ENCODE peak calls at places on chromosomes 12 and 14, in five cellular contexts. One of them, this sample, is unnamed.

GRCh38 chr12:27344246-27344645 is 11.6 kb downstream of the BMAL2 start:
- DNase-seq in hippocampal formation: no peak
- DNase-seq in tibial artery: no peak
- DNase-seq in activated CD4-positive, alpha-beta T cell treated with anti-CD3 and anti-CD28 coated beads, Interleukin-2, amount 50 U/mL, for 4 hours: no peak
- DNase-seq in RKO: no peak
- DNase-seq in this sample: no peak

GRCh38 chr14:90093942-90094595 is 32.3 kb downstream of the KCNK13 start:
- DNase-seq in hippocampal formation: no peak
- DNase-seq in tibial artery: no peak
- DNase-seq in activated CD4-positive, alpha-beta T cell treated with anti-CD3 and anti-CD28 coated beads, Interleukin-2, amount 50 U/mL, for 4 hours: no peak
- DNase-seq in RKO: no peak
- DNase-seq in this sample: no peak

GRCh38 chr12:93089805-93090569 is 160.9 kb upstream of the EEA1 start:
- DNase-seq in hippocampal formation: no peak
- DNase-seq in tibial artery: no peak
- DNase-seq in activated CD4-positive, alpha-beta T cell treated with anti-CD3 and anti-CD28 coated beads, Interleukin-2, amount 50 U/mL, for 4 hours: no peak
- DNase-seq in RKO: peak; percentile 81
- DNase-seq in this sample: peak; percentile 18

GRCh38 chr12:5430639-5431603 is 987 bp upstream of the NTF3 start:
- DNase-seq in hippocampal formation: no peak
- DNase-seq in tibial artery: peak; percentile 70
- DNase-seq in activated CD4-positive, alpha-beta T cell treated with anti-CD3 and anti-CD28 coated beads, Interleukin-2, amount 50 U/mL, for 4 hours: no peak
- DNase-seq in RKO: no peak
- DNase-seq in this sample: no peak

GRCh38 chr12:99108924-99109323 is 463.8 kb downstream of the APAF1 start:
- DNase-seq in hippocampal formation: no peak
- DNase-seq in tibial artery: no peak
- DNase-seq in activated CD4-positive, alpha-beta T cell treated with anti-CD3 and anti-CD28 coated beads, Interleukin-2, amount 50 U/mL, for 4 hours: no peak
- DNase-seq in RKO: no peak
- DNase-seq in this sample: no peak

GRCh38 chr12:118548887-118549286 is 172.5 kb downstream of the SUDS3 start:
- DNase-seq in hippocampal formation: no peak
- DNase-seq in tibial artery: no peak
- DNase-seq in activated CD4-positive, alpha-beta T cell treated with anti-CD3 and anti-CD28 coated beads, Interleukin-2, amount 50 U/mL, for 4 hours: no peak
- DNase-seq in RKO: no peak
- DNase-seq in this sample: no peak

GRCh38 chr12:109020750-109021380 is at the start of gene SVOP:
- DNase-seq in hippocampal formation: peak; percentile 66
- DNase-seq in tibial artery: peak; percentile 74
- DNase-seq in activated CD4-positive, alpha-beta T cell treated with anti-CD3 and anti-CD28 coated beads, Interleukin-2, amount 50 U/mL, for 4 hours: peak; percentile 9
- DNase-seq in RKO: peak; percentile 83
- DNase-seq in this sample: peak; percentile 3

GRCh38 chr12:121252712-121253345 is 42.9 kb downstream of the P2RX4 start:
- DNase-seq in hippocampal formation: no peak
- DNase-seq in tibial artery: no peak
- DNase-seq in activated CD4-positive, alpha-beta T cell treated with anti-CD3 and anti-CD28 coated beads, Interleukin-2, amount 50 U/mL, for 4 hours: no peak
- DNase-seq in RKO: no peak
- DNase-seq in this sample: no peak

GRCh38 chr12:103673891-103674375 is 86.9 kb downstream of the STAB2 start:
- DNase-seq in hippocampal formation: no peak
- DNase-seq in tibial artery: no peak
- DNase-seq in activated CD4-positive, alpha-beta T cell treated with anti-CD3 and anti-CD28 coated beads, Interleukin-2, amount 50 U/mL, for 4 hours: no peak
- DNase-seq in RKO: no peak
- DNase-seq in this sample: no peak

GRCh38 chr14:67733609-67734008 is 31.9 kb downstream of the RDH12 start:
- DNase-seq in hippocampal formation: no peak
- DNase-seq in tibial artery: no peak
- DNase-seq in activated CD4-positive, alpha-beta T cell treated with anti-CD3 and anti-CD28 coated beads, Interleukin-2, amount 50 U/mL, for 4 hours: no peak
- DNase-seq in RKO: no peak
- DNase-seq in this sample: no peak

GRCh38 chr12:82407481-82407880 is 49.2 kb downstream of the METTL25 start:
- DNase-seq in hippocampal formation: no peak
- DNase-seq in tibial artery: no peak
- DNase-seq in activated CD4-positive, alpha-beta T cell treated with anti-CD3 and anti-CD28 coated beads, Interleukin-2, amount 50 U/mL, for 4 hours: no peak
- DNase-seq in RKO: no peak
- DNase-seq in this sample: no peak

GRCh38 chr14:73744874-73745529 is 30.8 kb upstream of the PNMA1 start:
- DNase-seq in hippocampal formation: no peak
- DNase-seq in tibial artery: no peak
- DNase-seq in activated CD4-positive, alpha-beta T cell treated with anti-CD3 and anti-CD28 coated beads, Interleukin-2, amount 50 U/mL, for 4 hours: no peak
- DNase-seq in RKO: no peak
- DNase-seq in this sample: no peak

GRCh38 chr12:76183459-76184186 is 99.1 kb upstream of the NAP1L1 start:
- DNase-seq in hippocampal formation: peak; percentile 9
- DNase-seq in tibial artery: no peak
- DNase-seq in activated CD4-positive, alpha-beta T cell treated with anti-CD3 and anti-CD28 coated beads, Interleukin-2, amount 50 U/mL, for 4 hours: no peak
- DNase-seq in RKO: peak; percentile 95
- DNase-seq in this sample: peak; percentile 51

GRCh38 chr12:74922117-74922516 is 287.5 kb downstream of the KCNC2 start:
- DNase-seq in hippocampal formation: no peak
- DNase-seq in tibial artery: no peak
- DNase-seq in activated CD4-positive, alpha-beta T cell treated with anti-CD3 and anti-CD28 coated beads, Interleukin-2, amount 50 U/mL, for 4 hours: no peak
- DNase-seq in RKO: no peak
- DNase-seq in this sample: no peak

GRCh38 chr14:104110491-104111209 is 25.1 kb downstream of the ASPG start:
- DNase-seq in hippocampal formation: no peak
- DNase-seq in tibial artery: peak; percentile 54
- DNase-seq in activated CD4-positive, alpha-beta T cell treated with anti-CD3 and anti-CD28 coated beads, Interleukin-2, amount 50 U/mL, for 4 hours: no peak
- DNase-seq in RKO: no peak
- DNase-seq in this sample: no peak

GRCh38 chr12:108638141-108638823 is 4.6 kb upstream of the SELPLG start:
- DNase-seq in hippocampal formation: peak; percentile 82
- DNase-seq in tibial artery: peak; percentile 81
- DNase-seq in activated CD4-positive, alpha-beta T cell treated with anti-CD3 and anti-CD28 coated beads, Interleukin-2, amount 50 U/mL, for 4 hours: no peak
- DNase-seq in RKO: no peak
- DNase-seq in this sample: no peak

GRCh38 chr12:268483-268840 is 5.8 kb upstream of the SLC6A13 start:
- DNase-seq in hippocampal formation: no peak
- DNase-seq in tibial artery: no peak
- DNase-seq in activated CD4-positive, alpha-beta T cell treated with anti-CD3 and anti-CD28 coated beads, Interleukin-2, amount 50 U/mL, for 4 hours: no peak
- DNase-seq in RKO: no peak
- DNase-seq in this sample: no peak

GRCh38 chr12:100566887-100567637 is 6.4 kb upstream of the GAS2L3 start:
- DNase-seq in hippocampal formation: peak; percentile 32
- DNase-seq in tibial artery: no peak
- DNase-seq in activated CD4-positive, alpha-beta T cell treated with anti-CD3 and anti-CD28 coated beads, Interleukin-2, amount 50 U/mL, for 4 hours: no peak
- DNase-seq in RKO: no peak
- DNase-seq in this sample: no peak

GRCh38 chr12:46921754-46922113 is 95.9 kb upstream of the SLC38A4 start:
- DNase-seq in hippocampal formation: no peak
- DNase-seq in tibial artery: no peak
- DNase-seq in activated CD4-positive, alpha-beta T cell treated with anti-CD3 and anti-CD28 coated beads, Interleukin-2, amount 50 U/mL, for 4 hours: no peak
- DNase-seq in RKO: no peak
- DNase-seq in this sample: no peak

GRCh38 chr14:36275741-36276140 is 44.7 kb downstream of the MBIP start:
- DNase-seq in hippocampal formation: no peak
- DNase-seq in tibial artery: no peak
- DNase-seq in activated CD4-positive, alpha-beta T cell treated with anti-CD3 and anti-CD28 coated beads, Interleukin-2, amount 50 U/mL, for 4 hours: no peak
- DNase-seq in RKO: no peak
- DNase-seq in this sample: no peak

GRCh38 chr12:120698677-120699076 is 11.6 kb upstream of the UNC119B start:
- DNase-seq in hippocampal formation: no peak
- DNase-seq in tibial artery: no peak
- DNase-seq in activated CD4-positive, alpha-beta T cell treated with anti-CD3 and anti-CD28 coated beads, Interleukin-2, amount 50 U/mL, for 4 hours: no peak
- DNase-seq in RKO: no peak
- DNase-seq in this sample: no peak

GRCh38 chr14:105117257-105117646 is 51.3 kb downstream of the JAG2 start:
- DNase-seq in hippocampal formation: no peak
- DNase-seq in tibial artery: peak; percentile 48
- DNase-seq in activated CD4-positive, alpha-beta T cell treated with anti-CD3 and anti-CD28 coated beads, Interleukin-2, amount 50 U/mL, for 4 hours: no peak
- DNase-seq in RKO: no peak
- DNase-seq in this sample: no peak

GRCh38 chr12:127383281-127383680 is 883.7 kb upstream of the TMEM132C start:
- DNase-seq in hippocampal formation: no peak
- DNase-seq in tibial artery: no peak
- DNase-seq in activated CD4-positive, alpha-beta T cell treated with anti-CD3 and anti-CD28 coated beads, Interleukin-2, amount 50 U/mL, for 4 hours: no peak
- DNase-seq in RKO: peak; percentile 36
- DNase-seq in this sample: no peak

GRCh38 chr14:87898301-87898700 is 94.7 kb downstream of the GALC start:
- DNase-seq in hippocampal formation: no peak
- DNase-seq in tibial artery: no peak
- DNase-seq in activated CD4-positive, alpha-beta T cell treated with anti-CD3 and anti-CD28 coated beads, Interleukin-2, amount 50 U/mL, for 4 hours: no peak
- DNase-seq in RKO: no peak
- DNase-seq in this sample: no peak

GRCh38 chr14:89384023-89384422 is 33.0 kb downstream of the FOXN3 start:
- DNase-seq in hippocampal formation: no peak
- DNase-seq in tibial artery: no peak
- DNase-seq in activated CD4-positive, alpha-beta T cell treated with anti-CD3 and anti-CD28 coated beads, Interleukin-2, amount 50 U/mL, for 4 hours: no peak
- DNase-seq in RKO: no peak
- DNase-seq in this sample: no peak

GRCh38 chr14:38546932-38547551 is 291.1 kb upstream of the CLEC14A start:
- DNase-seq in hippocampal formation: no peak
- DNase-seq in tibial artery: no peak
- DNase-seq in activated CD4-positive, alpha-beta T cell treated with anti-CD3 and anti-CD28 coated beads, Interleukin-2, amount 50 U/mL, for 4 hours: no peak
- DNase-seq in RKO: no peak
- DNase-seq in this sample: no peak

This sample was measured in stimulated activated naive CD8-positive, alpha-beta T cell treated with anti-CD3 and anti-CD28 coated beads, Interleukin-15, amount 100 ng/mL, for 72 hours.